ENCODE peak calls at places on chromosome 16, in four cellular contexts. D, S, L and T are unnamed samples.

GRCh38 chr16:35102780-35103403 is 1643.5 kb downstream of the TP53TG3F start:
- DNase-seq in D (no peak), S (no peak), L (no peak), T (no peak)

GRCh38 chr16:49876716-49877129 is 20.8 kb upstream of the ZNF423 start:
- DNase-seq in D (peak; percentile 42), S (no peak), L (peak; percentile 62), T (peak; percentile 38)

GRCh38 chr16:57315401-57315800 is 30.9 kb upstream of the PLLP start:
- DNase-seq in D (no peak), S (no peak), L (no peak), T (no peak)

GRCh38 chr16:87626401-87626800 is 24.1 kb downstream of the JPH3 start:
- DNase-seq in D (no peak), S (no peak), L (no peak), T (no peak)

GRCh38 chr16:79902351-79902750 is 301.8 kb upstream of the MAF start:
- DNase-seq in D (no peak), S (no peak), L (no peak), T (no peak)

GRCh38 chr16:55711959-55712876 is 56.4 kb downstream of the SLC6A2 start:
- DNase-seq in D (peak; percentile 27), S (peak; percentile 24), L (peak; percentile 78), T (peak; percentile 78)

GRCh38 chr16:86571197-86571915 is 4.7 kb downstream of the FOXC2 start:
- DNase-seq in D (no peak), S (no peak), L (no peak), T (no peak)

GRCh38 chr16:57374067-57374534 is 1.8 kb downstream of the CX3CL1 start:
- DNase-seq in D (no peak), S (no peak), L (no peak), T (no peak)

GRCh38 chr16:82093901-82094300 is 58.8 kb downstream of the HSD17B2 start:
- DNase-seq in D (no peak), S (no peak), L (no peak), T (no peak)

GRCh38 chr16:23847938-23848337 is 12.2 kb downstream of the PRKCB start:
- DNase-seq in D (peak; percentile 59), S (no peak), L (no peak), T (no peak)

GRCh38 chr16:75491876-75492275 is 3.4 kb downstream of the CHST6 start:
- DNase-seq in D (no peak), S (peak; percentile 57), L (peak; percentile 68), T (no peak)

GRCh38 chr16:16041196-16041892 is 91.9 kb downstream of the ABCC1 start:
- DNase-seq in D (no peak), S (no peak), L (no peak), T (no peak)

GRCh38 chr16:58670946-58671583 is 13.5 kb downstream of the SLC38A7 start:
- DNase-seq in D (no peak), S (no peak), L (no peak), T (no peak)

GRCh38 chr16:27445502-27446175 is 43.7 kb downstream of the IL21R start:
- DNase-seq in D (no peak), S (no peak), L (no peak), T (no peak)

GRCh38 chr16:893360-893759 is 77.4 kb downstream of the LMF1 start:
- DNase-seq in D (no peak), S (no peak), L (no peak), T (no peak)

GRCh38 chr16:19881783-19882182 is 2.9 kb downstream of the GPRC5B start:
- DNase-seq in D (no peak), S (no peak), L (no peak), T (no peak)

GRCh38 chr16:24253192-24253591 is 2.9 kb upstream of the CACNG3 start:
- DNase-seq in D (peak; percentile 10), S (peak; percentile 67), L (peak; percentile 30), T (peak; percentile 11)

GRCh38 chr16:46688101-46688656 is 799 bp downstream of the VPS35 start:
- DNase-seq in D (no peak), S (no peak), L (peak; percentile 49), T (peak; percentile 42)

GRCh38 chr16:82726306-82726705 is 99.5 kb downstream of the CDH13 start:
- DNase-seq in D (no peak), S (no peak), L (no peak), T (no peak)

GRCh38 chr16:30886145-30886544 is 7.7 kb downstream of the BCL7C start:
- DNase-seq in D (no peak), S (no peak), L (no peak), T (no peak)

GRCh38 chr16:1705688-1706385 is at the start of gene MAPK8IP3:
- DNase-seq in D (peak; percentile 98), S (peak; percentile 50), L (peak; percentile 88), T (peak; percentile 94)

GRCh38 chr16:70460737-70461261 is 6.4 kb downstream of the FCSK start:
- DNase-seq in D (no peak), S (no peak), L (no peak), T (no peak)

GRCh38 chr16:83968483-83968865 is 430 bp downstream of the NECAB2 start:
- DNase-seq in D (no peak), S (no peak), L (no peak), T (no peak)

GRCh38 chr16:68236804-68237242 is 896 bp upstream of the ESRP2 start:
- DNase-seq in D (peak; percentile 44), S (no peak), L (no peak), T (no peak)

GRCh38 chr16:1972490-1972877 is 631 bp downstream of the TBL3 start:
- DNase-seq in D (no peak), S (no peak), L (no peak), T (no peak)

GRCh38 chr16:27109666-27110523 is 43.2 kb downstream of the C16orf82 start:
- DNase-seq in D (peak; percentile 87), S (peak; percentile 19), L (peak; percentile 60), T (peak; percentile 77)

GRCh38 chr16:27632267-27632666 is 82.3 kb downstream of the KATNIP start:
- DNase-seq in D (no peak), S (no peak), L (no peak), T (no peak)

GRCh38 chr16:87007907-87008306 is 309.3 kb downstream of the C16orf95 start:
- DNase-seq in D (no peak), S (no peak), L (no peak), T (no peak)

GRCh38 chr16:31128711-31129567 is 6.6 kb downstream of the PRSS8 start:
- DNase-seq in D (no peak), S (no peak), L (no peak), T (peak; percentile 47)

GRCh38 chr16:14306485-14307058 is 235.5 kb downstream of the MRTFB start:
- DNase-seq in D (no peak), S (no peak), L (no peak), T (no peak)

GRCh38 chr16:75252946-75253911 is 1.8 kb upstream of the BCAR1 start:
- DNase-seq in D (no peak), S (no peak), L (no peak), T (no peak)

GRCh38 chr16:53131363-53132071 is 76.7 kb downstream of the CHD9 start:
- DNase-seq in D (peak; percentile 72), S (no peak), L (peak; percentile 83), T (peak; percentile 31)

GRCh38 chr16:11372073-11372923 is 27.0 kb downstream of the RMI2 start:
- DNase-seq in D (no peak), S (no peak), L (no peak), T (no peak)

GRCh38 chr16:57149391-57149790 is 36.4 kb downstream of the PSME3IP1 start:
- DNase-seq in D (no peak), S (no peak), L (no peak), T (no peak)

GRCh38 chr16:58299757-58300349 is 5.0 kb upstream of the PRSS54 start:
- DNase-seq in D (peak; percentile 12), S (no peak), L (no peak), T (no peak)

GRCh38 chr16:89201467-89202377 is 1.4 kb upstream of the SLC22A31 start:
- DNase-seq in D (peak; percentile 83), S (peak; percentile 9), L (peak; percentile 63), T (peak; percentile 85)

GRCh38 chr16:26648851-26649250 is 417.9 kb upstream of the C16orf82 start:
- DNase-seq in D (no peak), S (no peak), L (no peak), T (no peak)

GRCh38 chr16:56771558-56772279 is 41.8 kb downstream of the NUP93 start:
- DNase-seq in D (no peak), S (no peak), L (no peak), T (no peak)

GRCh38 chr16:88686062-88686438 is 257 bp downstream of the SNAI3 start:
- DNase-seq in D (peak; percentile 51), S (no peak), L (no peak), T (no peak)

GRCh38 chr16:66193543-66194229 is 172.8 kb upstream of the CDH5 start:
- DNase-seq in D (no peak), S (no peak), L (no peak), T (no peak)